ENCODE peak calls at places on chromosomes 16 and 17, in ten cellular contexts. C, T, B, X, D, Y, K, U, V and W are unnamed samples.

GRCh38 chr17:59510611-59511010 is 54.8 kb upstream of the DHX40 start:
- DNase-seq in C (no peak), T (no peak), B (no peak), X (no peak), D (no peak), Y (no peak), K (no peak), U (no peak), V (no peak), W (no peak)

GRCh38 chr17:60039509-60040442 is 38.9 kb downstream of the HEATR6 start:
- DNase-seq in C (no peak), T (peak; percentile 31), B (no peak), X (no peak), D (no peak), Y (no peak), K (no peak), U (no peak), V (no peak), W (no peak)

GRCh38 chr16:79776243-79776884 is 175.8 kb upstream of the MAF start:
- DNase-seq in C (no peak), T (peak; percentile 15), B (peak; percentile 42), X (no peak), D (no peak), Y (peak; percentile 44), K (peak; percentile 33), U (no peak), V (peak; percentile 84), W (no peak)

GRCh38 chr17:41796066-41796895 is 9.8 kb upstream of the JUP start:
- DNase-seq in C (no peak), T (no peak), B (no peak), X (no peak), D (no peak), Y (no peak), K (no peak), U (no peak), V (no peak), W (no peak)

GRCh38 chr17:4565209-4566141 is 5.1 kb upstream of the GGT6 start:
- DNase-seq in C (no peak), T (peak; percentile 58), B (peak; percentile 45), X (peak; percentile 72), D (peak; percentile 84), Y (peak; percentile 51), K (peak; percentile 77), U (peak; percentile 70), V (peak; percentile 84), W (no peak)

GRCh38 chr16:8925455-8925854 is 38.3 kb downstream of the USP7 start:
- DNase-seq in C (no peak), T (no peak), B (no peak), X (no peak), D (no peak), Y (no peak), K (no peak), U (no peak), V (no peak), W (no peak)

GRCh38 chr17:48051278-48051677 is 3.1 kb downstream of the NFE2L1 start:
- DNase-seq in C (no peak), T (no peak), B (peak; percentile 44), X (no peak), D (no peak), Y (no peak), K (no peak), U (no peak), V (peak; percentile 72), W (no peak)

GRCh38 chr16:14658063-14658462 is 25.3 kb downstream of the BFAR start:
- DNase-seq in C (peak; percentile 33), T (peak; percentile 71), B (no peak), X (no peak), D (no peak), Y (no peak), K (peak; percentile 21), U (no peak), V (no peak), W (peak; percentile 19)

GRCh38 chr17:69060835-69061234 is at the start of gene ABCA9:
- DNase-seq in C (no peak), T (no peak), B (no peak), X (no peak), D (no peak), Y (no peak), K (no peak), U (peak; percentile 90), V (no peak), W (no peak)

GRCh38 chr16:23081675-23082119 is 67.6 kb downstream of the USP31 start:
- DNase-seq in C (no peak), T (no peak), B (no peak), X (no peak), D (no peak), Y (no peak), K (no peak), U (peak; percentile 75), V (no peak), W (no peak)

GRCh38 chr17:61376931-61377838 is 22.5 kb upstream of the TBX2 start:
- DNase-seq in C (no peak), T (no peak), B (no peak), X (no peak), D (no peak), Y (no peak), K (no peak), U (no peak), V (no peak), W (no peak)

GRCh38 chr16:32116080-32116479 is 137.0 kb upstream of the TP53TG3D start:
- DNase-seq in C (no peak), T (peak; percentile 0), B (no peak), X (no peak), D (no peak), Y (no peak), K (no peak), U (no peak), V (no peak), W (no peak)

GRCh38 chr17:42848093-42848492 is 2.9 kb upstream of the AOC3 start:
- DNase-seq in C (no peak), T (no peak), B (no peak), X (no peak), D (no peak), Y (no peak), K (no peak), U (no peak), V (no peak), W (no peak)

GRCh38 chr16:79307214-79307613 is 293.3 kb downstream of the MAF start:
- DNase-seq in C (no peak), T (no peak), B (peak; percentile 21), X (no peak), D (no peak), Y (no peak), K (peak; percentile 30), U (no peak), V (peak; percentile 79), W (no peak)

GRCh38 chr16:60204221-60204620 is 1470.1 kb upstream of the GOT2 start:
- DNase-seq in C (no peak), T (no peak), B (no peak), X (no peak), D (no peak), Y (no peak), K (no peak), U (no peak), V (no peak), W (no peak)

GRCh38 chr16:85994492-85995433 is 95.8 kb downstream of the IRF8 start:
- DNase-seq in C (no peak), T (no peak), B (no peak), X (peak; percentile 13), D (no peak), Y (no peak), K (no peak), U (no peak), V (peak; percentile 46), W (no peak)
- TF ChIP-seq POLR2A in C (no peak), T (no peak), B (no peak), X (no peak), D (no peak), Y (no peak), K (no peak), U (no peak), V (peak; percentile 9), W (peak; percentile 31)

DNA sequence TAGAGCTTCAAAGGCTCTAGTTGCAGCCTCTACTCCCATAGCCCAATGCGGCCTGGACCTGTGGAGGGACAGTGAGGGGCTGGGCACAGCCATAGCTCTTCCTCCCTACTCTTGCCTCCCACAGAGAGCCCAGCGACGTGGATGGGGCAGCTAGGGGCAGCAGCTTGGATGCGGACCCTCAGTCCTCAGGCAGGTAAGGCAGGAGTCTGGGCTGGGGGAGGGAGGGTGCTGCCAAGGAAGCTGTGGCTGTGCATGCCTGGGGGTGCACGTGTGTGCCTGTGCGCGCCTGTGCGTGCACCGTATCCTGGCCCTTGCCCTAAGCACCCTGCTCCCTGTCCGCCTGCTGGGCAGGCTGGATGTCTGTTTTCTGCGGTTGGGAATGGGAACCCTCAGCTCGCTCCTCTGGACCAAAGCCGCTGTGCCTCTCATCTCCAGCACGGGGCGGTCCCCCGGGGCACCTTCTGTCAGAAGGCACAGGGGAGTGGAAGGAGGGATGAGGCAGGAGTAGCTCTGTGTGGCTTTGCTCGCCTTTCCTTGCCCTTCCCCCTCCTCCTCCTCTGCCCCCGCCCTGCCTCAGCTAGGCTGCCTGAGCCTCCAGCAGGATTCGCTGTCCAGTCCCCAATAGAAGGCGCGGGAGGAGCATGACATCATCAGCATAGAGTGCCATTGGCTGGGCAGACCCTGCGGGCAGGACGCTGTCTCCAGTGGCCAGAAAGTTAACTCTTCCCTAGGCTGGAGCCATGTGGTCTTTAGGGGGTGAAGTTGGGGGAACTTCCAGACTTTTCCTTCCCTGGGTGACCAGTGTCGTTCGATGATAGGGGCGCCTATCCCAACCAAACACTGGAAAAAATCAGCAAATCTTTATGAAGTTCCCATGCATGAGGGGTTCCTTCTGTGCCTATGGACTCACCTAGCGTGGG is 797 bp downstream of the PRCD start:
- DNase-seq in C (peak; percentile 54), T (peak; percentile 98), B (peak; percentile 94), X (peak; percentile 92), D (peak; percentile 93), Y (peak; percentile 90), K (peak; percentile 91), U (peak; percentile 95), V (peak; percentile 98), W (peak; percentile 70)
- TF ChIP-seq POLR2AphosphoS5 in C (no peak), T (no peak), B (peak; percentile 76), X (peak; percentile 27), D (peak; percentile 88), Y (peak; percentile 95), K (no peak), U (peak; percentile 35), V (peak; percentile 43), W (no peak)

GRCh38 chr16:83271123-83271522 is 536.7 kb upstream of the HSBP1 start:
- DNase-seq in C (no peak), T (no peak), B (no peak), X (no peak), D (no peak), Y (no peak), K (no peak), U (no peak), V (no peak), W (no peak)
- TF ChIP-seq POLR2A in C (no peak), T (no peak), B (no peak), X (no peak), D (no peak), Y (no peak), K (no peak), U (no peak), V (no peak), W (no peak)

DNA sequence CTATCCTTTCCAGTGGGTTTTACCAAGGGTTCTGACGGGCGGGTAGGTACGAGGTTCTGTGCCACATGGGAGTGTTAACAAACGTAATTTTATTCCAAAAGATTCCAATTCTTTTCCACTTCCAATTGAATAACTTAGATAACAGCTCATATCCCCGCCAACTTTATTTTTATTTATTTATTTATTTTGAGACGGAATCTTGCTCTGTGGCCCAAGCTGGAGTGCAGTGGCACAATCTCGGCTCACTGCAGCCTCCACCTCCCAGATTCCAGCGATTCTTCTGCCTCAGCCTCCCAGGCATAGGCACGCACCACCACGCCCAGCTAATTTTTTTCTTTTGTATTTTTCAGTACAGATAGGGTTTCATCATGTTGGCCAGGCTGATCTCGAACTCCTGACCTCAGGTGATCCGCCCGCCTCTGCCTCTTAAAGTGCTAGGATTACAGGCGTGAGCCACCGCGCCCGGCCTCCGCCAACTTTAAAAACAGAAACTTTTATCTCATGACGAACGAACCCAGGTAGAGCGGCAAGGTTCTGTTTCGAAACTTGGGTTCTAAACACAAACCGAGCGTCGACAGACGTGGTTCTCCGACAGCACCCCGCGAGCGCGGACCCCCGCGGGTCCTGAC is 621 bp downstream of the ECI1 start:
- DNase-seq in C (no peak), T (no peak), B (no peak), X (peak; percentile 62), D (no peak), Y (no peak), K (peak; percentile 68), U (peak; percentile 7), V (peak; percentile 72), W (no peak)
- TF ChIP-seq POLR2AphosphoS5 in C (no peak), T (no peak), B (no peak), X (no peak), D (no peak), Y (no peak), K (no peak), U (no peak), V (no peak), W (no peak)